ENCODE peak calls at places on chromosomes 3 and 15, in four cellular contexts. P, R, Y and U are unnamed samples.
A peak's percentile ranks its signal among the peaks of the same experiment; 100 is the strongest.

GRCh38 chr3:25542571-25543039 is 114.5 kb downstream of the RARB start:
- DNase-seq in P (no peak), Y (no peak), R (no peak), U (no peak)

GRCh38 chr3:10173926-10174435 is 9.3 kb downstream of the IRAK2 start:
- DNase-seq in Y (no peak), P (peak; percentile 100), R (no peak), U (no peak)

GRCh38 chr3:196968233-196969000 is at the start of gene PIGZ:
- DNase-seq in Y (no peak), R (no peak), P (no peak), U (no peak)

GRCh38 chr15:70111203-70112017 is 13.7 kb upstream of the TLE3 start:
- DNase-seq in R (peak; percentile 97), P (peak; percentile 73), Y (peak; percentile 87), U (peak; percentile 86)

GRCh38 chr15:84749111-84749991 is 959 bp downstream of the ZNF592 start:
- DNase-seq in R (peak; percentile 49), P (no peak), Y (peak; percentile 35), U (no peak)

GRCh38 chr15:58678683-58679082 is 70.8 kb downstream of the ADAM10 start:
- DNase-seq in R (no peak), Y (no peak), P (peak; percentile 31), U (no peak)

GRCh38 chr15:33068531-33068990 is 126.0 kb downstream of the FMN1 start:
- DNase-seq in R (peak; percentile 78), Y (peak; percentile 53), P (no peak), U (no peak)

GRCh38 chr15:41603941-41604660 is 45.1 kb downstream of the TYRO3 start:
- DNase-seq in Y (peak; percentile 83), P (peak; percentile 91), R (peak; percentile 88), U (peak; percentile 82)

GRCh38 chr3:122067214-122067550 is 12.0 kb downstream of the CD86 start:
- DNase-seq in Y (no peak), P (no peak), R (no peak), U (no peak)
- H3K56ac ChIP-seq in Y (no peak overlapping the region), P (no peak overlapping the region), R (no peak overlapping the region), U (no peak overlapping the region)

GRCh38 chr3:31544634-31545033 is 11.9 kb downstream of the STT3B start:
- DNase-seq in P (no peak), R (no peak), Y (no peak), U (no peak)

GRCh38 chr3:31546152-31546551 is 13.4 kb downstream of the STT3B start:
- DNase-seq in R (peak; percentile 62), Y (no peak), P (peak; percentile 32), U (no peak)

GRCh38 chr3:31542246-31542645 is 9.5 kb downstream of the STT3B start:
- DNase-seq in Y (no peak), R (no peak), P (no peak), U (no peak)

GRCh38 chr3:31541102-31541501 is 8.4 kb downstream of the STT3B start:
- DNase-seq in Y (no peak), P (no peak), R (no peak), U (no peak)

DNA sequence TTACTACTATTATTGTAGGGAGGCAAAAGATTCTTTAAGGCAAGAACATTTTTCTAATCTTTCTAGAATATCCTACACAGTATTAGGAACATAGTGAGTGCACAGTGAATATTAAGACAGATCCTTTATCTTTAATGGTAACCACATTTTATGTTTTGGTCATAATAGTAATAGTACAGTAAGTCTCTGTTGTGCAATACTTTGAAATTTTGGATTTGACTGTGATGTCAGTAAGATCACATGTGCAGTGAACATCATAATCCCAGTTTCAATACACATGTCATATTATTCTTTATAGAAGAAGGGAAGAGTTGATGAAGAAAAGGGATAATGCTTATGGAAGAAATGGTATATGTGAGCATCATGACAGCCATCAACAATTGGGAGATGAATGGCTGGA is 10.7 kb downstream of the STT3B start:
- DNase-seq in Y (no peak), R (no peak), P (peak; percentile 17), U (no peak)
- H3K56ac ChIP-seq in Y (no peak overlapping the region), R (no peak overlapping the region), P (no peak overlapping the region), U (no peak overlapping the region)

GRCh38 chr3:131803113-131803512 is 231.7 kb downstream of the CPNE4 start:
- DNase-seq in R (no peak), Y (no peak), P (no peak), U (no peak)
- H3K56ac ChIP-seq in R (no peak overlapping the region), Y (no peak overlapping the region), P (no peak overlapping the region), U (no peak overlapping the region)

GRCh38 chr3:43106293-43106628 is 382 bp upstream of the POMGNT2 start:
- DNase-seq in Y (no peak), P (no peak), R (no peak), U (no peak)

GRCh38 chr3:43104039-43104438 is 1.8 kb downstream of the POMGNT2 start:
- DNase-seq in P (no peak), R (no peak), Y (no peak), U (no peak)

GRCh38 chr3:43105224-43105596 is 669 bp downstream of the POMGNT2 start:
- DNase-seq in P (no peak), R (no peak), Y (no peak), U (no peak)

GRCh38 chr3:43105597-43106292 is at the start of gene POMGNT2:
- DNase-seq in Y (peak; percentile 91), R (peak; percentile 92), P (peak; percentile 71), U (peak; percentile 61)

GRCh38 chr3:43104786-43105185 is 1.1 kb downstream of the POMGNT2 start:
- DNase-seq in Y (no peak), R (no peak), P (no peak), U (no peak)
- H3K56ac ChIP-seq in Y (no peak overlapping the region), R (no peak overlapping the region), P (no peak overlapping the region), U (no peak overlapping the region)

DNA sequence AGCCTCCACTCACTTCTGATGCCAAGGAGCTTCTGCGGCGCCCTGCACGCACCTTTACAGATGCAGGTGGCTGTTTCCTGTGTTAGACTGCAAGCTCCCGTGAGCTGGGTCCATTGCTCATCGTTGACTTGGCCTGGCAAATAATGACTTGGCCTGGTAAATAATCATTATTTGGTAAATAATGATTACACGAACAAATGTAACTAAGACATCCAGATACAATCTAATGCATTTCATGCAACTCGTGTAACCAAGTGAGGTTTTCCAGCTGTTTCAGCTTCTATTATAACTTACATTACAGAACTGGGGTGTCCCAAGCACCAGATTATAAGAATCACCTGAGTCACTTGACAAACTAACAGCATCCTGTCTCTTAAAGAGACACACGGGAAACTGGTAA is 92.1 kb upstream of the BHLHE40 start:
- DNase-seq in Y (no peak), P (no peak), R (no peak), U (no peak)
- H3K56ac ChIP-seq in Y (no peak overlapping the region), P (no peak overlapping the region), R (no peak overlapping the region), U (no peak overlapping the region)

GRCh38 chr15:54149115-54149531 is 170.9 kb downstream of the UNC13C start:
- DNase-seq in R (no peak), P (peak; percentile 17), Y (no peak), U (no peak)
- H3K56ac ChIP-seq in R (no peak overlapping the region), P (no peak overlapping the region), Y (no peak overlapping the region), U (no peak overlapping the region)